ENCODE peak calls at places on chromosomes 6 and 20, in ten cellular contexts. H, X, S, N, F, G, C, W, K and E are unnamed samples.

GRCh38 chr6:106495014-106495413 is 134.3 kb downstream of the RTN4IP1 start:
- DNase-seq in H (no peak), X (no peak), S (no peak), N (no peak), F (no peak), G (no peak), C (no peak), W (no peak), K (no peak), E (no peak)

GRCh38 chr6:29731281-29731680 is 8.0 kb downstream of the HLA-F start:
- DNase-seq in H (no peak), X (no peak), S (no peak), N (no peak), F (no peak), G (no peak), C (no peak), W (no peak), K (no peak), E (no peak)

GRCh38 chr20:48818481-48818987 is 9.3 kb downstream of the PREX1 start:
- DNase-seq in H (peak), X (peak), S (no peak), N (no peak), F (no peak), G (peak), C (no peak), W (no peak), K (no peak), E (no peak)

GRCh38 chr20:35702824-35703695 is 3.9 kb downstream of the ROMO1 start:
- DNase-seq in H (no peak), X (no peak), S (no peak), N (no peak), F (no peak), G (no peak), C (no peak), W (no peak), K (no peak), E (no peak)

GRCh38 chr6:105642708-105643107 is 239.8 kb upstream of the PREP start:
- DNase-seq in H (no peak), X (no peak), S (no peak), N (no peak), F (no peak), G (no peak), C (no peak), W (no peak), K (no peak), E (no peak)

GRCh38 chr20:8796088-8796665 is 272.7 kb upstream of the PLCB4 start:
- DNase-seq in H (no peak), X (no peak), S (no peak), N (no peak), F (no peak), G (no peak), C (no peak), W (no peak), K (no peak), E (no peak)

GRCh38 chr6:34817337-34817910 is 25.5 kb downstream of the BLTP3A start:
- DNase-seq in H (no peak), X (no peak), S (no peak), N (no peak), F (no peak), G (no peak), C (peak), W (no peak), K (no peak), E (no peak)

GRCh38 chr20:34473262-34473883 is 42.8 kb upstream of the DYNLRB1 start:
- DNase-seq in H (no peak), X (no peak), S (no peak), N (peak), F (peak), G (no peak), C (no peak), W (peak), K (no peak), E (peak)

GRCh38 chr6:72250664-72251063 is 364.3 kb downstream of the RIMS1 start:
- DNase-seq in H (no peak), X (no peak), S (no peak), N (no peak), F (no peak), G (no peak), C (no peak), W (no peak), K (no peak), E (no peak)

GRCh38 chr6:141169419-141169818 is 963.3 kb upstream of the GJE1 start:
- DNase-seq in H (no peak), X (no peak), S (no peak), N (no peak), F (no peak), G (no peak), C (no peak), W (no peak), K (no peak), E (no peak)

GRCh38 chr6:51025082-51025777 is 206.6 kb downstream of the TFAP2B start:
- DNase-seq in H (no peak), X (no peak), S (no peak), N (no peak), F (no peak), G (no peak), C (no peak), W (no peak), K (no peak), E (peak)

GRCh38 chr6:155260686-155261085 is 3.1 kb upstream of the CLDN20 start:
- DNase-seq in H (no peak), X (no peak), S (no peak), N (no peak), F (no peak), G (no peak), C (no peak), W (no peak), K (no peak), E (no peak)

GRCh38 chr6:137699036-137699683 is 167.9 kb upstream of the TNFAIP3 start:
- DNase-seq in H (no peak), X (no peak), S (no peak), N (no peak), F (no peak), G (no peak), C (no peak), W (no peak), K (no peak), E (no peak)

GRCh38 chr6:22248513-22249308 is 48.1 kb downstream of the PRL start:
- DNase-seq in H (no peak), X (no peak), S (no peak), N (no peak), F (no peak), G (no peak), C (no peak), W (no peak), K (no peak), E (peak)

GRCh38 chr20:36717657-36718056 is 28.2 kb downstream of the NDRG3 start:
- DNase-seq in H (no peak), X (no peak), S (no peak), N (peak), F (peak), G (no peak), C (no peak), W (no peak), K (no peak), E (peak)

GRCh38 chr20:32970115-32970972 is 33.9 kb downstream of the SUN5 start:
- DNase-seq in H (no peak), X (no peak), S (peak), N (no peak), F (no peak), G (no peak), C (no peak), W (no peak), K (no peak), E (no peak)

GRCh38 chr6:97774973-97775372 is 492.0 kb upstream of the MMS22L start:
- DNase-seq in H (no peak), X (no peak), S (no peak), N (no peak), F (no peak), G (no peak), C (no peak), W (no peak), K (no peak), E (peak)

GRCh38 chr6:43953794-43954310 is 173.4 kb downstream of the MRPL14 start:
- DNase-seq in H (no peak), X (peak), S (no peak), N (no peak), F (no peak), G (no peak), C (no peak), W (no peak), K (no peak), E (peak)

GRCh38 chr20:64064145-64064698 is 1.2 kb downstream of the TCEA2 start:
- DNase-seq in H (no peak), X (peak), S (no peak), N (no peak), F (no peak), G (no peak), C (no peak), W (no peak), K (no peak), E (no peak)

GRCh38 chr6:67887747-67888545 is 747.1 kb upstream of the ADGRB3 start:
- DNase-seq in H (no peak), X (no peak), S (no peak), N (no peak), F (no peak), G (no peak), C (no peak), W (no peak), K (no peak), E (no peak)

GRCh38 chr6:146819596-146820320 is 221.0 kb downstream of the ADGB start:
- DNase-seq in H (no peak), X (no peak), S (no peak), N (no peak), F (no peak), G (no peak), C (no peak), W (no peak), K (no peak), E (no peak)

GRCh38 chr6:154738561-154738961 is 5.3 kb downstream of the SCAF8 start:
- DNase-seq in H (no peak), X (no peak), S (no peak), N (no peak), F (no peak), G (no peak), C (no peak), W (no peak), K (no peak), E (no peak)

GRCh38 chr20:7650481-7650880 is 289.8 kb downstream of the HAO1 start:
- DNase-seq in H (no peak), X (no peak), S (no peak), N (no peak), F (no peak), G (no peak), C (no peak), W (no peak), K (no peak), E (no peak)

GRCh38 chr20:22910287-22910852 is 124.7 kb upstream of the SSTR4 start:
- DNase-seq in H (no peak), X (no peak), S (no peak), N (no peak), F (no peak), G (no peak), C (no peak), W (no peak), K (no peak), E (no peak)

GRCh38 chr20:31915491-31916280 is 36.2 kb downstream of the PDRG1 start:
- DNase-seq in H (no peak), X (no peak), S (no peak), N (no peak), F (no peak), G (no peak), C (peak), W (no peak), K (no peak), E (no peak)